ENCODE peak calls at places on chromosomes 7 and 10, in four cellular contexts. Z is K562, K is HepG2, I is sigmoid colon. O is an unnamed sample.

GRCh38 chr7:99270702-99271101 is 1.9 kb upstream of the MYH16 start:
- DNase-seq in Z (no peak), K (peak), I (no peak), O (no peak)

GRCh38 chr7:78017621-78018100 is 219.1 kb downstream of the PHTF2 start:
- DNase-seq in Z (no peak), K (no peak), I (no peak), O (no peak)

GRCh38 chr7:9983048-9983447 is 990.6 kb upstream of the PHF14 start:
- DNase-seq in Z (no peak), K (no peak), I (no peak), O (no peak)

GRCh38 chr7:121576148-121576921 is 180.2 kb upstream of the FAM3C start:
- DNase-seq in Z (no peak), K (no peak), I (no peak), O (no peak)

GRCh38 chr10:88411772-88412349 is 171.3 kb downstream of the RNLS start:
- DNase-seq in Z (no peak), K (no peak), I (no peak), O (no peak)

GRCh38 chr7:137453356-137453755 is 109.8 kb upstream of the PTN start:
- DNase-seq in Z (no peak), K (no peak), I (no peak), O (no peak)

GRCh38 chr10:106043833-106044232 is 1120.7 kb downstream of the SORCS1 start:
- DNase-seq in Z (no peak), K (no peak), I (no peak), O (no peak)

GRCh38 chr7:105003875-105004510 is 10.0 kb upstream of the KMT2E start:
- DNase-seq in Z (no peak), K (no peak), I (no peak), O (no peak)

GRCh38 chr10:103926722-103927319 is 8.8 kb upstream of the STN1 start:
- DNase-seq in Z (no peak), K (no peak), I (no peak), O (no peak)

GRCh38 chr7:107811934-107812333 is 8.9 kb upstream of the SLC26A3 start:
- DNase-seq in Z (no peak), K (no peak), I (peak), O (no peak)

GRCh38 chr7:26404189-26404996 is 112.7 kb downstream of the SNX10 start:
- DNase-seq in Z (no peak), K (peak), I (no peak), O (no peak)

GRCh38 chr10:105770813-105771212 is 1129.7 kb downstream of the SORCS3 start:
- DNase-seq in Z (no peak), K (no peak), I (no peak), O (no peak)

GRCh38 chr7:8380130-8380529 is 53.3 kb upstream of the NXPH1 start:
- DNase-seq in Z (no peak), K (no peak), I (no peak), O (no peak)

GRCh38 chr10:131701131-131701947 is 199.5 kb upstream of the PPP2R2D start:
- DNase-seq in Z (no peak), K (no peak), I (no peak), O (no peak)

GRCh38 chr7:143331179-143331825 is 15.4 kb downstream of the CLCN1 start:
- DNase-seq in Z (no peak), K (no peak), I (no peak), O (no peak)

GRCh38 chr7:129569811-129570215 is 41.7 kb upstream of the NRF1 start:
- DNase-seq in Z (no peak), K (peak), I (no peak), O (peak)

GRCh38 chr10:119667562-119668328 is 16.6 kb downstream of the BAG3 start:
- DNase-seq in Z (no peak), K (peak), I (peak), O (peak)

GRCh38 chr7:127383123-127383835 is 9.2 kb downstream of the ZNF800 start:
- DNase-seq in Z (peak), K (no peak), I (no peak), O (no peak)

GRCh38 chr7:42645906-42646305 is 266.0 kb downstream of the C7orf25 start:
- DNase-seq in Z (no peak), K (no peak), I (no peak), O (no peak)

GRCh38 chr10:54342058-54342457 is 459.0 kb downstream of the PCDH15 start:
- DNase-seq in Z (no peak), K (no peak), I (no peak), O (no peak)

GRCh38 chr10:35735412-35735811 is 93.3 kb upstream of the FZD8 start:
- DNase-seq in Z (no peak), K (no peak), I (no peak), O (no peak)

GRCh38 chr10:73586583-73586984 is 4.6 kb downstream of the USP54 start:
- DNase-seq in Z (no peak), K (peak), I (no peak), O (peak)

GRCh38 chr7:22980422-22980821 is 33.5 kb downstream of the HYCC1 start:
- DNase-seq in Z (no peak), K (no peak), I (no peak), O (no peak)
- TF ChIP-seq POLR2AphosphoS5 in Z (no peak), K (no peak), I (no peak), O (no peak)

DNA sequence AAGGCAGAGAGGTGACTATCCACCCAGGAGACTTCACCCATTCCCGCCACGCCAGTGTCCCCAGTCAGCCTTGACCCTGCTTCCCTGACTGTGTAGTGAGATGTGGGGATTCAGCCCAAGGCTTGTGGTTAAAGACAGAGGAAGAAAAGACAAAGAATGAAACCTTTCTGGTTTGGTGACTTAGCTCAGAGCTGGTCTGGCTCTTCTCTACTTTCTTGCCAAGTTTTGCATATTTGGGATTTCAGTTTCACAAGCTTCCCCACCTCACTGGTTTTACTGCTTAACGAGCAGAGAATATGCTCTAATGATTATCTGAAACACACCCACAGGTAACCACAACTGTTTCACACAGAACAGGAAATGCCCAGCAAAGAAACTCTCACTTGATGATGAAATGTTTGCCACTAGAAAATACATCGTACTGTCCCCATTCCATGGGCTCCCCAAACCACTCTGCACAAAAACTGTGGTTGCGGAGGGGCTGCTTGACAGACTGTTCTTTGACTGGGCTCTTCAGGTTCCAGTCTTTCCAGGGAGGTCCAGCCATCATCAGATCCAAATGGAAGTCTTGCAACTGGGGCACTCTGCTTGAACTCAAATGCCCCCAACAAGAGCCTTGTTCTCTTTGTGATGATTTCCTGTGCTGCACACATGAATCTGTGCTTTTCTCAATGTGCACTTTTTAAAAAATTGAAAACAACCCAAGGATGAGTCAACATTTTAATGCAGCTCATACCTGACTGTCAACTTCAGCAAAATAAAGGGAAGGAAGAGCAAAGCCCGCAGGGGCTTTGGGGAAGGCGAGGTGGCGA is 95.5 kb downstream of the CTBP2 start:
- DNase-seq in Z (no peak), K (no peak), I (no peak), O (no peak)
- TF ChIP-seq EP300 in Z (no peak), K (no peak), I (no peak), O (peak)

GRCh38 chr7:4726051-4726450 is 44.0 kb downstream of the FOXK1 start:
- DNase-seq in Z (no peak), K (no peak), I (peak), O (no peak)

GRCh38 chr7:4724648-4725013 is 42.5 kb downstream of the FOXK1 start:
- DNase-seq in Z (no peak), K (peak), I (no peak), O (no peak)

GRCh38 chr7:4726568-4726967 is 44.5 kb downstream of the FOXK1 start:
- DNase-seq in Z (no peak), K (no peak), I (no peak), O (no peak)

GRCh38 chr7:4722960-4723359 is 40.9 kb downstream of the FOXK1 start:
- DNase-seq in Z (no peak), K (no peak), I (no peak), O (no peak)

GRCh38 chr7:4725014-4725951 is 43.2 kb downstream of the FOXK1 start:
- DNase-seq in Z (no peak), K (peak), I (peak), O (peak)
- TF ChIP-seq POLR2AphosphoS5 in Z (no peak), K (peak), I (no peak), O (peak)

GRCh38 chr7:15099074-15099473 is 196.5 kb upstream of the DGKB start:
- DNase-seq in Z (no peak), K (no peak), I (no peak), O (no peak)
- TF ChIP-seq EP300 in Z (no peak), K (no peak), I (no peak), O (no peak)

DNA sequence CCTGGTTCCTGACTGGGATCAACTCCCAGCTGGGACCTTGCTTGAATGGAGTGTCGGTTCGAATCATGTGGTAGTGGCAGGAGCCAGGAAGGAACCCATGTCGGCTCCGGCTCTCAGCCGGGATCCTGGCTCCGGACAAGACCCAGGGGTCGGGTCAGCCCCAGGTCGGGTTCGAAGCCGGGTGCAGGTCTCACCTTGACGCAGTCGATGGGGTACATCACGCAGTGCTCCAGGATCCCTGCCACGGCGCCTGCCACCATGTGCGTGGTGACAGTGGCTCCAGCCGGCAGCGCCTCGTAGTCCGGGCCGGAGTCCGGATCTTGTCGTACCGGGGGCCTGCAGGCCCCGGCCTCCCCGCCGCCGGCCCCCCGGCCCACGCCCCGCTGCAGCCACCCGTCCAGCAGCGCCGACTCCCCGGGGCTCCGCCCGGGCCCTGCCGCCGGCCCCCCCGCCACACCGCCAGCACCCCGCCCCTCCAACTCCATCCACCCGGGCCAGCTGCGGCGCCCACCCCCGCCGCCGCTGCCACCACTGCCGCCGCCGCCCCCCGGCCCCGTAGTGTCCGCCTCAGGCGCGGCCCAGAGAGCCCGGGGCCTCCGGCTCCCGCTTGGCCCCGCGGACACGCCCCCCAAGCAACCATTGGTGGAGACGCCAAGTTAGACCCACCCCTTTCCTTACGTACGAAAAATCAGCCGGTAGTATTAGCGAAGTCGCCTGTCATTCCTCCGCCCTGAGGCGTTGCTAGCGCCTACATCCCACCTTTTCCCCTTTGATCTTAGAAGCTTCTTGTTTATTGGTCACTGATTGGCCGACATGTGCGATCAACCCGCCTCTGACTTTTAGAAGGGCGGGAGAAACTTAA is at the start of gene SLC25A28:
- DNase-seq in Z (peak), K (peak), I (peak), O (peak)
- TF ChIP-seq POLR2AphosphoS5 in Z (no peak), K (no peak), I (peak), O (peak)

GRCh38 chr7:18580945-18581344 is 85.4 kb downstream of the HDAC9 start:
- DNase-seq in Z (no peak), K (no peak), I (no peak), O (no peak)
- TF ChIP-seq EP300 in Z (no peak), K (no peak), I (no peak), O (no peak)

DNA sequence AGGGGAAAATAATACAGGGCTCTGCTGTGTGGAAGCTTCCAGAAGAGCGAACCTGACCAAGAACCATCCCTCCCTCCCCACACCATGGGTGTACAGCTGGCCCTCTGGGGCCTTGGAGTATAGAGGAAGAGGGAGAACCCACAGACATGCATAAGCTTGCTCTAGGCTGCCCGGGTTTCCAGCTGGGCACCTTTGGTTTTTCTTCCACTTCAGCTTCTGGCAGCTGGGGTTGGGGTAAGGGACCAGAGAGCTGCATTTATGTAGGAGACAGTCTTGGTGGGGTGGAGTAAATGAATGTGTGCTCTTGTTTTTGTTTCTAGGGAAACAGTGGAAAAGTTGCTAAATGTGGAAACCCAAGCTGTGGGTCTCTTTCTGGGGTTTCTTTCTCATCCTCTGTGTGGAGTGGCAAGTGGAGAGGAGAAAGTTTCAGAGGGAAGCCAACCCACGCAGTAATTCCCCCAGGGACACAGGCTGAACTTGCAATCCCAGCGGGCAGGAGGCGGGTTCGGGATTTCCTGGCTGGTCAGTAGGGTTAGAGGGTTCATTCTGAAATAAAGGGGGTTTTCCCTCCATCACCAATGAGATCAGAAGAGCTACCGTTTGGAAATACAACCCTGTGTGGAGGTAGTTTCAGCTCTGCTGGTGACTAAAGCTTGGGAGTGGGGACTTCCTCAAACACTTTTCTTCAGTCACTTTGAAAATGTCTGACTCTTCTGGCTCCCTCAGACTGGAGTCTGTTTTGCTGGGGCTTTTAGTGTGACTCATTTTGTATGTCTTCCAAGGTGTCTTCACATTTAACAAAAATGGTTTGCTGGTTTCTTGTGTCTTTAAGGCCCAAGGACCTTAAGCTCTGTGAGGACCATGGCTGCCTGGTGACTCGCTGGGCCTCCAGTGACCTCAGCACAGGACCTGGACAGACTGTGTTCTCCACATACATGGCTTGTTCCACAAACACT is 22.2 kb upstream of the SRGN start:
- DNase-seq in Z (no peak), K (no peak), I (no peak), O (no peak)
- TF ChIP-seq POLR2AphosphoS5 in Z (no peak), K (no peak), I (no peak), O (no peak)

DNA sequence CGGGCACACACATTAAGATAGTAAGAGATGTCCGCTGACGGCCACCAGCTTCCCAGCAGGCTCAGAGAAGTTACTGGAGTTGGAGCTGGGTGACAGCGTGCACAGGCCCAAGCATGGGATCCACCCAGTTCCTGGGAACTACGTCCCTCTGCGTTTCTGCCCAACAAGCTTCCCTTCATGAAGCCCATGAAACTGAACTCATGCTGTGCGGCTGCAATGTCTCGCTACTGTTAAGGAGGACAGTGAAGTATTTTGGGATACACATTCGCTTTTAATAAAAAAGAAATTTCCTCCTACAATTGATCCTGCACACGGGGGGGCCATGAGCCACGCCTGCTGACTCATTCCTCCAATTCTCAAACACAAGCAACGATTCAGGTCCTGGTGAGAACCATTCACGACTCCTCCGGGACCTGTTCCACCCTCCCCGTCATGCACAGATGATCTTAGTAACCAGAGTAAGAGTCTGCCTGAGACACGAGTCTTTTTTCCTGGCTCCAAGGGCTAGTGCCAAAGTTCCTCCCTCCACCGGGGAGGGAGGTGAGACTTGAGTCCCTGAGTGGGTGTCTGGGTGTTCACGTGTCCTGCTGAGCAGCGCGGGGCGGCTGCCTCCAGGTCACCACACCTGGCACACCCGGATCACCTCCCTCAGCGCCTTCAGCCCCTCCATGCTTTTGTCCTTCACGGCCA is 2.6 kb downstream of the PSMG3 start:
- DNase-seq in Z (peak), K (no peak), I (no peak), O (peak)
- TF ChIP-seq EP300 in Z (no peak), K (no peak), I (no peak), O (no peak)

GRCh38 chr7:44624306-44624705 is 17.9 kb downstream of the OGDH start:
- DNase-seq in Z (no peak), K (no peak), I (no peak), O (no peak)

GRCh38 chr7:44625899-44626511 is 19.6 kb downstream of the OGDH start:
- DNase-seq in Z (no peak), K (no peak), I (no peak), O (no peak)

GRCh38 chr7:44622342-44623151 is 16.1 kb downstream of the OGDH start:
- DNase-seq in Z (no peak), K (peak), I (no peak), O (no peak)

GRCh38 chr7:44629825-44630580 is 23.6 kb downstream of the OGDH start:
- DNase-seq in Z (no peak), K (no peak), I (no peak), O (no peak)

DNA sequence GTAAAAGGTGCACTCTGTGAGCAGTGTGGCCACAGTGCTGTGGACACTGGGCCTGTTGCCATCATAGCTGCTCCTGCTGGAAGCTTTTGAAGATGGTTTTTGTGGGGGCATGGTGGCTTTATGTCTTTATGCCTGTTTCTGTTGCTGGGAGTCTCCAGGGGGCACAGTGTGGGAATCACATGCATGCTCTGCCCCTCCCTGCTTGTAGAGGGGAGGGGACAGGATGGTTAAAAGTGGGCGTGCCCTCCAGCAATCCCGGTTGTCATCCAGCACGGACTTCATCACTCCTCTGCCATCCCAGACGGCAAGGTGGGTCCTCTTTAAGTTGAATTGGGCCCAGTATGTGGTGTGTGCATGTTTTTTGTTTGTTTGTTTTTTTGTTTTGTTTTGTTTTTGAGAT is 20.2 kb downstream of the OGDH start:
- DNase-seq in Z (no peak), K (no peak), I (no peak), O (no peak)
- TF ChIP-seq POLR2AphosphoS5 in Z (no peak), K (no peak), I (no peak), O (no peak)

GRCh38 chr7:125526092-125526491 is 596.5 kb upstream of the POT1 start:
- DNase-seq in Z (no peak), K (no peak), I (no peak), O (no peak)
- TF ChIP-seq EP300 in Z (no peak), K (no peak), I (no peak), O (no peak)